ENCODE peak calls at places on chromosomes 13 and 19, in nine cellular contexts. X is tibial artery, M is heart right ventricle, S is A549, D is heart left ventricle, L is GM23338, B is fibroblast of mammary gland, T is thyroid gland, I is esophagus squamous epithelium. W is an unnamed sample.
A peak's percentile ranks its signal among the peaks of the same experiment; 100 is the strongest.

GRCh38 chr13:39600766-39601165 is 2.2 kb downstream of the LHFPL6 start:
- DNase-seq in B (peak; percentile 48), X (peak; percentile 54), I (no peak), T (no peak), D (peak; percentile 74), L (peak; percentile 70), S (peak; percentile 2), M (peak; percentile 73), W (no peak)

GRCh38 chr19:17665058-17665457 is 23.1 kb downstream of the UNC13A start:
- DNase-seq in B (no peak), T (no peak), I (no peak), S (no peak), D (no peak), L (no peak), X (no peak), M (no peak), W (no peak)

GRCh38 chr13:56378566-56378965 is 762.2 kb upstream of the PRR20A start:
- DNase-seq in X (no peak), S (no peak), M (no peak), T (no peak), B (no peak), I (no peak), L (no peak), D (no peak), W (no peak)

GRCh38 chr19:38213911-38214625 is 10.0 kb downstream of the DPF1 start:
- DNase-seq in I (no peak), S (peak; percentile 81), M (no peak), D (no peak), L (peak; percentile 70), X (no peak), T (peak; percentile 27), B (peak; percentile 29), W (no peak)

GRCh38 chr19:54587026-54587425 is 6.4 kb upstream of the LILRA1 start:
- DNase-seq in L (no peak), D (no peak), X (no peak), T (no peak), I (no peak), M (no peak), B (no peak), S (no peak), W (no peak)

GRCh38 chr13:44397766-44398223 is 24.2 kb downstream of the SERP2 start:
- DNase-seq in B (peak; percentile 64), T (no peak), X (no peak), D (no peak), M (no peak), S (no peak), L (no peak), I (no peak), W (no peak)

GRCh38 chr13:107329991-107330390 is 762.1 kb upstream of the ARGLU1 start:
- DNase-seq in I (no peak), S (no peak), L (no peak), X (no peak), B (no peak), D (no peak), T (no peak), M (no peak), W (no peak)

GRCh38 chr19:23541991-23542390 is 145.0 kb downstream of the ZNF675 start:
- DNase-seq in T (no peak), L (no peak), B (no peak), D (no peak), X (no peak), S (no peak), M (no peak), I (no peak), W (no peak)

GRCh38 chr13:28744656-28745055 is 25.9 kb upstream of the SLC46A3 start:
- DNase-seq in T (no peak), L (no peak), M (no peak), D (no peak), B (no peak), S (no peak), I (no peak), X (no peak), W (no peak)

GRCh38 chr13:76161143-76161542 is 525.0 kb downstream of the LMO7 start:
- DNase-seq in T (peak; percentile 4), X (no peak), D (peak; percentile 19), M (peak; percentile 28), B (no peak), I (no peak), S (no peak), L (no peak), W (no peak)

GRCh38 chr13:49517461-49517860 is 21.7 kb downstream of the PHF11 start:
- DNase-seq in L (peak; percentile 36), D (no peak), T (peak; percentile 39), S (no peak), X (no peak), I (no peak), B (peak; percentile 34), M (no peak), W (peak; percentile 10)

GRCh38 chr13:38341149-38341692 is 8.4 kb upstream of the UFM1 start:
- DNase-seq in M (no peak), I (no peak), T (no peak), B (no peak), S (no peak), X (no peak), L (no peak), D (no peak), W (no peak)

GRCh38 chr13:113991676-113992179 is 17.9 kb upstream of the C13orf46 start:
- DNase-seq in B (no peak), T (peak; percentile 0), S (no peak), I (no peak), L (no peak), X (no peak), M (no peak), D (no peak), W (no peak)

DNA sequence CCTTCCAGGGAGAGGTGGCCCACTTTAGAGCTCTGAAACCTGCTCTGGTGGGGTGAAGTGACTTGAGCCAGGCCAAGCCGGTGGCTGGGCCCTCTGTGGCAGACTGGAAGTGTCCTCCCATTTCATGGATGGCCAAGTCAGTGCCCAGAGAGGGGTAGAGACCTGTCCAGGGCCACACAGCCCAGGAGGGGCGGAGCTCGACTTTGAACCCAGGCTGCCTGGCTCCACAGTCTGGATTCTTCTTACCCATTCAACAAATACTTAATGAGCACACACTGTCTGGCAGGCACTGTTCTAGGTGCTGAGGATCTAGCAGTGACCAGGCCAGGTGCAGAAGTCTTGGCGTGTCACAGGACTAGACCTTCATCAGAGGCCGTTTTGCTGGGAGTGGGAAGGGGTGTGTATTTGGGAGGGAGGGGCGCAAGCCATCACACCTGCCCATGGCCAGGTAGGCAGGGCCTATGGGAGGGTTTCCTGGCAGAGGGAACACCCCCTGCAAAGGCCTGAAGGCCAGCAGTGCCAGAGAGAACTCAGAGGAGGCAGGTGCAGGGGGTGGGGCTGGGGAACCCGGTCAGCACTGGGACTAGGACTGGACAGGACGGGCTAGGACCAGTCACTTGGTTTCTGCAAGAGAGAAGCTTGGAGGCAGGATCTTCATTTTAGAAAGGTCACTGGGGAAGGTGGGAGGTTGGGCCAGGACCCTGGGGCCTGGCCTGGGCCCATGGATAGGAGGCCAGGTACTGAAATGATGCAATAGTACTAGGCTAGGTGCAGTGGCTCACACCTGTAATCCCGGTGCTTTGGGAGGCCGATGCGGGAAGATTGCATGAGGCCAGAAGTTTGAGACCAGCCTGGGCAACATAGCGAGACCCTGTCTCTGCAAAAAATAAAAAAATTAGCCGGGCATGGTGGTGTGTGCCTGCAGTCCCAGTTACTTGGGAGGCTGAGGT is 31.8 kb downstream of the DNM2 start:
- DNase-seq in X (no peak), L (no peak), I (no peak), B (no peak), S (no peak), T (no peak), D (no peak), M (no peak), W (peak; percentile 84)
- H3K4me3 ChIP-seq in X (no peak overlapping the region), L (no peak overlapping the region), I (no peak overlapping the region), B (no peak overlapping the region), S (peak overlapping the region; percentile 2), T (no peak overlapping the region), D (no peak overlapping the region), M (no peak overlapping the region), W (no peak overlapping the region)

GRCh38 chr13:111046590-111047141 is 68.4 kb upstream of the ARHGEF7 start:
- DNase-seq in I (no peak), D (peak; percentile 48), T (no peak), S (no peak), L (no peak), M (peak; percentile 50), X (no peak), B (peak; percentile 60), W (no peak)
- TF ChIP-seq CTCF in I (no peak), D (peak; percentile 20), T (no peak), S (no peak), L (no peak), M (peak; percentile 18), X (peak; percentile 17), B (peak; percentile 37), W (no peak)

DNA sequence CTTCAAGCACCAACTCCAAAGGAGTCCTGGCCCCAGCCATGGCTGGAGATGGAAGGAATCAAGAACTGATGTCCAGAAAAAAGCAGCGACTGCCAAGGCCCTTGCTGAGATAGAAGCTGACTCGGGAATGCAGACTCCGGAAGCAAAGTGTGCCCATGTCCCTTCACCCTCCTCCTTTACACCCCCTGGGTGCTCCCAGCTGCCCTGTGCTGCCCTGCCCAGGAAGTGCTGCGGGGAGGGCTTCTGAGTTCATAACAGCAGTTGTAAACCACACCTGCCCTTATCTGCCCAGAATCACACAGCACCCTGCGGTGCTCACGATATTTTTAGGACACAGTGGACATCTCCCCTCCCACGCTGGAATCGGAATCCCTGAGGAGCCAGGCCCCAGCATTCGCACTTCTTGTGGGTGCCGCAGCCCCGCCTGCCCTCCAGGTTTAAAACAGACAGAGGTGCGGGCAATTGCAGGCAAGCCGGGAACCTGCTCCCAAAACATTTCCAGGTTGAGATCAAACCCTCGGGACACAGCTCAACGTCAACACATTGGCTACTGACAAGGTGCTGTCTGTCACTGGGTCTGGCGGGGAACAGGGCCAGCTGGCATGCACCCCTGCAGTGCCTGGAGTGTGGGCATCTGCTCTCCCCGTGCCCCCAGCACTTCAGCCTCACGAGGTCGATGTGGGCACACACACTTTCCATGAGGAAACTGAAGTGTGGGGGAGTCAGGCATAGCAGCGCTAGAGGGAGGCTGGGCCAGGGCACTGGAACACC is 36.9 kb downstream of the RAB20 start:
- DNase-seq in L (no peak), T (peak; percentile 97), X (no peak), D (peak; percentile 85), B (no peak), I (no peak), M (peak; percentile 83), S (no peak), W (peak; percentile 56)
- H3K4me3 ChIP-seq in L (no peak overlapping the region), T (no peak overlapping the region), X (no peak overlapping the region), D (no peak overlapping the region), B (no peak overlapping the region), I (no peak overlapping the region), M (no peak overlapping the region), S (no peak overlapping the region), W (no peak overlapping the region)

DNA sequence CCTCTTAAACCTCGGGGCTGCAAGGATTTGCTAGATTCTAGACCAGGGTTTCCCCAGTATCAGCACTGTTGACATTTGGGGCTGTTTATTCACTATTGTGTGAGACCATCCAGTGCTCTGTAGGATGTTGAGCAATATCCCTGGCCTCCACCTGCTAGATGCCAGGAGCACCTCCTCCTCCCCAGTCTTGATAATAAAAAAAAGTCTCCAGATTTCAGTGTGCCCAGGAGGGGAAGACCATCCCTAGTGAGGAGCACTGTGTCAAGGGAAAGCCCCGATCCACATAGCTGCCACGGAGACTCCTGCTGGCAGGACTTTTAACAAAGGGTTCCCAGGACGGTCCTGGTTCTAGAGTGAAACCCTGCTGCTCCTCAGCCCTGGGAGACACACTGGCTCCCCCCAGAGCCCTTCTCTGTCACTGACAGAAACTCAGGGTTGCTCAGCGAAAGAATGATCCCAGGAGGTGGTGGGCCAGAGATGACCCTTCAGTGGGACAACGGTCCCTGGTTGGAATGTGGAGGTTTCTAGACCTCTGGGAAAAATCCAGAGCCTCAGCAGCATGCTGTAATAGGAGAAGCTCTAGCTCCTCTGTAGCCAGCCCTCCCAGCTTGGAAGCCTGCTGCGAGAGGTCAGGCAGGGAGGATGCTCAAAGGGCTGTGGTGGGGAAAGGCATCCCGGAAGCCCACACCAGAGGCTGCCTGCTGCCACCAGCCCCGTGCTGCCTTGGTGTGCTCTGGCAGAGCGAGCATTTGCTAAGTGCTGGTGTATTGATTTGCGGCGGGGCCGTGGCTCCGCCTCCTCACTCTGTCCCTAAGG is 20.3 kb downstream of the LYL1 start:
- DNase-seq in M (no peak), D (no peak), T (no peak), B (peak; percentile 55), X (peak; percentile 73), I (no peak), L (peak; percentile 74), S (peak; percentile 58), W (no peak)
- TF ChIP-seq CTCF in M (peak; percentile 45), D (peak; percentile 40), T (no peak), B (peak; percentile 36), X (peak; percentile 49), I (no peak), L (peak; percentile 49), S (peak; percentile 22), W (no peak)